ENCODE peak calls at places on chromosomes 7 and 10, in seven cellular contexts. L, J, S, T, N, Q and H are unnamed samples.

GRCh38 chr7:29793507-29793906 is 12.8 kb upstream of the WIPF3 start:
- DNase-seq in L (no peak), J (no peak), S (no peak), T (no peak), N (no peak), Q (no peak), H (no peak)

GRCh38 chr7:142632291-142633134 is 116.8 kb upstream of the PRSS1 start:
- DNase-seq in L (peak; percentile 60), J (no peak), S (peak; percentile 47), T (peak; percentile 65), N (peak; percentile 32), Q (peak; percentile 21), H (no peak)

GRCh38 chr10:50596897-50597296 is 26.9 kb downstream of the SGMS1 start:
- DNase-seq in L (no peak), J (no peak), S (no peak), T (no peak), N (no peak), Q (no peak), H (no peak)

GRCh38 chr7:78675511-78675910 is 778.0 kb downstream of the MAGI2 start:
- DNase-seq in L (no peak), J (no peak), S (no peak), T (no peak), N (no peak), Q (no peak), H (no peak)

GRCh38 chr10:63977329-63977923 is 456.2 kb downstream of the REEP3 start:
- DNase-seq in L (no peak), J (no peak), S (no peak), T (peak; percentile 60), N (peak; percentile 43), Q (no peak), H (no peak)

GRCh38 chr10:59678884-59679301 is 30.8 kb downstream of the SLC16A9 start:
- DNase-seq in L (peak; percentile 37), J (no peak), S (peak; percentile 34), T (peak; percentile 9), N (no peak), Q (peak; percentile 48), H (no peak)

GRCh38 chr7:22996470-22996869 is 17.5 kb downstream of the HYCC1 start:
- DNase-seq in L (no peak), J (no peak), S (no peak), T (no peak), N (no peak), Q (no peak), H (no peak)

GRCh38 chr7:17608114-17608833 is 309.8 kb downstream of the AHR start:
- DNase-seq in L (no peak), J (no peak), S (no peak), T (no peak), N (no peak), Q (no peak), H (no peak)

GRCh38 chr10:125151824-125152634 is 8.3 kb downstream of the CTBP2 start:
- DNase-seq in L (peak; percentile 70), J (no peak), S (peak; percentile 70), T (no peak), N (no peak), Q (no peak), H (no peak)

GRCh38 chr7:35003679-35004278 is 33.5 kb downstream of the DPY19L1 start:
- DNase-seq in L (peak; percentile 80), J (peak; percentile 65), S (peak; percentile 90), T (peak; percentile 99), N (peak; percentile 15), Q (no peak), H (no peak)

GRCh38 chr10:27068217-27068891 is 31.9 kb downstream of the ANKRD26 start:
- DNase-seq in L (no peak), J (no peak), S (no peak), T (no peak), N (no peak), Q (no peak), H (no peak)

GRCh38 chr7:157160433-157160832 is 21.7 kb downstream of the UBE3C start:
- DNase-seq in L (no peak), J (no peak), S (no peak), T (no peak), N (no peak), Q (no peak), H (no peak)

GRCh38 chr7:157875230-157876179 is 538.7 kb downstream of the DNAJB6 start:
- DNase-seq in L (peak; percentile 57), J (no peak), S (no peak), T (peak; percentile 38), N (no peak), Q (no peak), H (no peak)

GRCh38 chr10:69641261-69641980 is 11.4 kb downstream of the FAM241B start:
- DNase-seq in L (no peak), J (peak; percentile 46), S (no peak), T (no peak), N (no peak), Q (no peak), H (peak; percentile 44)

GRCh38 chr7:524800-525199 is 5.2 kb upstream of the PDGFA start:
- DNase-seq in L (no peak), J (no peak), S (no peak), T (no peak), N (no peak), Q (no peak), H (no peak)

DNA sequence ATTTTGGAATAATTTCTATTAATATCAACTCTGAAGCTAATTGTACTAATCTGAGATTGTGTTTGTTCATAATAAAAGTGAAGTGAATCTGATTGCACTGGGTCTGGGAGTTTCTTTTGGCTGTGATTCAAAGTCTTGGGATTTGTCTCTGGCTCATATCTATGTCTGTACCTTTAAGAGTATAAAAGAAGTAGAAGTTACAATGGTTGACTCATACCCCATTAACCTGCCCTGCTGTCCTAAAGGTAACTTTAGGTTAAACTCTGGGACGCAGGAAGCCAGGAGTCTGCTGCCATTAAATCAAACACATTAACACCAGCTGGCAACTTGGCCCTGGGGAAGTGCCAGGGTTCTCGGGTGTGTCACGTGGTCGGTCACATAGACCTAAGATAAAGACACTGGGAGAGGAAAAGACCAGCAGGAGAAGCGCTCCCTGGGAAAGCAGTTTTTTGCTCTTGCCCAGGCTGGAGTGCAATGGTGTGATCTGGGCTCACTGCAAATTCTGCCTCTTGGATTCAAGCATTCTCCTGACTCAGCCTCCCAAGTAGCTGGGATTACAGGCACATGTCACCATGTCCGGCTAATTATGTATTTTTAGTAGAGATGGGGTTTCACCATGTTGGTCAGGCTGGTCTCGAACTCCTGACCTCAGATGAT is 17.8 kb downstream of the SCD start:
- DNase-seq in L (peak; percentile 95), J (peak; percentile 90), S (peak; percentile 90), T (peak; percentile 95), N (peak; percentile 72), Q (peak; percentile 74), H (peak; percentile 82)
- TF ChIP-seq EP300 in L (no peak), J (peak; percentile 78), S (no peak), T (no peak), N (peak; percentile 15), Q (no peak), H (no peak)

DNA sequence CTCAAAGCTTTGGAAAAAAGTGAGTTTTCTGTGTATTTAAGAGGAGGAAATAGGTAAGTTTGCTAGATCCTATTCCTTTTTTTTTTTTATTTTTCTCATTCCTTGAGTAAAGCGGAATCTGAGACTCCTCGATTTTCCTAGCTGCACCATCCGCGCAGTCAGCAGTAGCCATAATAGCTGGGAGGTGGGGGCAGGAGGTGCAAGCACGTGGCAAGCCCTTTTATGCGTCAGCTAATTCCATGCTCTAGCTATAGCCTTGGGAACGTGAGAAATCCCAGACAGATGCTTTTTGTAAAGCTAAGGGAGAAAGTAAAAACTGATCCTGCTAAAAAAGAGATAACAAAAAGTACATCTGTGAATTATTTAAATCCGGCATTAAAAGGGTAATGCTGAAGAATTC is 33.2 kb upstream of the TPK1 start:
- DNase-seq in L (no peak), J (no peak), S (no peak), T (no peak), N (no peak), Q (no peak), H (no peak)
- TF ChIP-seq EP300 in L (no peak), J (no peak), S (no peak), T (no peak), N (no peak), Q (no peak), H (no peak)

GRCh38 chr7:44396498-44396897 is 71.1 kb upstream of the CAMK2B start:
- DNase-seq in L (no peak), J (no peak), S (no peak), T (no peak), N (no peak), Q (no peak), H (no peak)
- TF ChIP-seq EP300 in L (no peak), J (no peak), S (no peak), T (no peak), N (no peak), Q (no peak), H (no peak)

DNA sequence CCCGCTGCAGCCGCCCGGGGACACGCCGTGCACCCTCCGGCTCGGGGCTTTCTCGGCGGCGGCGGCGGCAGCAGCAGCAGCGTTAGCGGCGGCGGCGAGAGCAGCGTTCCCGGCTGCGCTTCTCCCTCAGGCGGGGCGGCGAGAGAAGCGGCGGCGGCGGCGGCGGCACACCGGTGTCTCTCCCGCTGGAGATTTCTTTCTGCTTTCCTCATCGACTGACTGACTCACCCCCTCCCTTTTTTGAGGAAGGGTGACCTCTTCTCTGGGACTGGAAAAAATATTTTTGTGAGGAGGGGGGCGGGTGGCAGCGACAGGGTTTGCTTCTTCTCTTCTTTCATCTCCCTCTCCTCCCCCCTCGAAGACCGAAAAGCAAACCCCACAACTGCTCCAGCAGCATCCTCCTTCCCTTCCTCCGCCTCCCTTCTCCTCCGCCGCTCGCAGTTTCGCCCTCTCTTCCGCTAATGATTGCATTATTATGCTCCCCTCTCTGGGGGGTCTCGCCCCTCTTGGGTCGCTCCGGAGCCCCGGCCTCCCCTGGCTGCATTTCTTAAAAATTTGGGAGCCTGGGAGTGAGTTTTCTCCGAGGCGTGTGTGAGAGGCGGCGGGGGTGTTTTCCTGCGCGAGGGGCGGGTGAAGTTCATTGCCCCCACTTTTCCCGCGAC is 343 bp downstream of the AUTS2 start:
- DNase-seq in L (no peak), J (peak; percentile 76), S (no peak), T (no peak), N (no peak), Q (no peak), H (no peak)
- TF ChIP-seq EP300 in L (no peak), J (no peak), S (no peak), T (no peak), N (no peak), Q (no peak), H (no peak)

DNA sequence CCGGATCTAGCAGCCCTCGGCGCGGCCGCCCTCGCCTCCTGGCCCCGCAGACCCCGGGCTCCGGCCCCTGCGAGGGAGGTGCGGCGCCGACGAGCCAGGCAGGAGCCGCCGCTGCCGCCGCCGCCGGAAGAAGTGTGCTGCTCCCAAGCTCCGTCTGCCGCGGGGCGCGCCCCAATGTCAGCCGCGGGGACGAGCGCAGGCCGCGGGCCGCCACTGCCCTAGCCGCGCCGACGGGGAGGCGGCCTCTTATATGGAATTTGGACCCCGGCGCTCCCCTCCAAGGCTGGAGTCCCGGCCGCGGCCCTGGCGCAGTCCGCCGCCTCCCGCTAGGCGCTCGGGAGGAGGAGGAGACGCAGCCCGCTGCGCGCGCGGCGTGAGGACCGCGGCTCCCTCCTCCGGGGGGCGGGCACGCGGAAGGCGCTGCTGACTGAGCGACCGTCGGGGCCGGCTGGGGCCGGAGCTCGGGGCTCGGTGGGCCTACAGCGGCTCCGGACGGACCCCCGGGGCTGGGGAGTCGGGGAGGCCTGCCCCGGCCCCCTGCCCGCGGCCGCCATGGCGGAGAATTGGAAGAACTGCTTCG is at the start of gene TRIM8:
- DNase-seq in L (peak; percentile 56), J (no peak), S (no peak), T (peak; percentile 61), N (peak; percentile 55), Q (peak; percentile 54), H (no peak)
- TF ChIP-seq EP300 in L (no peak), J (no peak), S (no peak), T (no peak), N (no peak), Q (no peak), H (no peak)